ENCODE peak calls at places on chromosome 11, in six cellular contexts. N is AG04450, Q is epithelial cell of esophagus, H is fibroblast of villous mesenchyme, G is tibial artery, F is MM.1S. O is an unnamed sample.

GRCh38 chr11:94870422-94870821 is 102.3 kb downstream of the AMOTL1 start:
- DNase-seq in F (no peak), G (no peak), Q (no peak), H (no peak), N (no peak), O (no peak)

GRCh38 chr11:32935462-32936029 is 42.9 kb downstream of the QSER1 start:
- DNase-seq in N (no peak), F (no peak), Q (no peak), G (no peak), H (no peak), O (no peak)

GRCh38 chr11:102530558-102530957 is at the start of gene MMP7:
- DNase-seq in H (peak; percentile 72), F (no peak), G (no peak), Q (peak; percentile 56), N (peak; percentile 4), O (no peak)

GRCh38 chr11:22079133-22079847 is 113.6 kb upstream of the ANO5 start:
- DNase-seq in H (no peak), F (no peak), N (no peak), G (no peak), Q (peak; percentile 2), O (no peak)

GRCh38 chr11:65112551-65113360 is 1.1 kb downstream of the TM7SF2 start:
- DNase-seq in G (no peak), N (no peak), F (peak; percentile 59), H (peak; percentile 43), Q (peak; percentile 55), O (no peak)

GRCh38 chr11:36512016-36512415 is 1.9 kb upstream of the TRAF6 start:
- DNase-seq in N (no peak), Q (peak; percentile 48), H (no peak), F (no peak), G (no peak), O (no peak)

GRCh38 chr11:27820249-27820648 is 120.0 kb upstream of the BDNF start:
- DNase-seq in G (no peak), N (peak; percentile 4), H (no peak), Q (no peak), F (no peak), O (no peak)

GRCh38 chr11:128891912-128892398 is 799 bp downstream of the KCNJ5 start:
- DNase-seq in F (no peak), H (peak; percentile 30), N (no peak), G (no peak), Q (no peak), O (no peak)

GRCh38 chr11:118623291-118623655 is 15.9 kb downstream of the PHLDB1 start:
- DNase-seq in G (no peak), Q (peak; percentile 95), N (no peak), H (peak; percentile 48), F (no peak), O (no peak)

GRCh38 chr11:66619080-66619554 is 2.7 kb downstream of the RBM14 start:
- DNase-seq in H (peak; percentile 93), Q (peak; percentile 94), G (no peak), N (no peak), F (peak; percentile 61), O (no peak)
- H3K4me3 ChIP-seq in H (peak overlapping the region; percentile 81), Q (peak overlapping the region; percentile 90), G (peak overlapping the region; percentile 88), N (peak overlapping the region; percentile 95), F (peak overlapping the region; percentile 100), O (peak overlapping the region; percentile 88)

GRCh38 chr11:18419040-18419439 is 6.9 kb downstream of the LDHC start:
- DNase-seq in F (no peak), N (no peak), G (no peak), H (no peak), Q (no peak), O (no peak)

GRCh38 chr11:18420067-18420466 is 7.9 kb downstream of the LDHC start:
- DNase-seq in G (no peak), H (no peak), Q (no peak), F (no peak), N (no peak), O (no peak)

DNA sequence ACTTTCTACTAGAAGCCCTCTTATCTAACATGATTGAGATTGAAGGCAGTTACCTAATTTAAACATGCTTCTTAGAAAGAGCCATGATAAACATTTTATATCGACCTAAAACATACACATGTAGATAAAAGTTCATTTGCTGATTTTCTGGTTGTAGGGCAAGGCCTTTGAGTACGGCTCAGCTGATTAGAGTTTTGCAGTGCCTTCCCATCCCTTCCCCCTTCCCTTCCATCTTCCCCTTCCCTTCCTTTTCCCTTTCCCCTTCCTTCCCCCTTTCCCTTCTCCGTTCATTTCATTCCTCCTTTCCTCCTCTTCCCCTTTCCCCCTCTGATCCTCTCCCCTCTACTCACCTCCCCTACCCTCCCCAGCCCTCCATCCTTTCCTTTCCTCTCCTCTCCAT is 4.3 kb downstream of the LDHC start:
- DNase-seq in H (no peak), N (no peak), Q (no peak), F (no peak), G (no peak), O (no peak)
- TF ChIP-seq CTCF in H (no peak), N (no peak), Q (no peak), F (no peak), G (no peak), O (no peak)

GRCh38 chr11:1851437-1852180 is 1.3 kb upstream of the LSP1 start:
- DNase-seq in F (no peak), N (no peak), H (no peak), Q (no peak), G (no peak), O (no peak)
- H3K4me3 ChIP-seq in F (no peak overlapping the region), N (no peak overlapping the region), H (no peak overlapping the region), Q (no peak overlapping the region), G (no peak overlapping the region), O (no peak overlapping the region)

GRCh38 chr11:133081730-133082452 is 450.4 kb downstream of the OPCML start:
- DNase-seq in N (no peak), G (no peak), F (no peak), Q (no peak), H (no peak), O (no peak)

GRCh38 chr11:133078012-133078411 is 454.3 kb downstream of the OPCML start:
- DNase-seq in G (no peak), Q (no peak), F (no peak), H (no peak), N (no peak), O (no peak)

GRCh38 chr11:133081020-133081419 is 451.3 kb downstream of the OPCML start:
- DNase-seq in Q (no peak), H (no peak), N (no peak), F (no peak), G (no peak), O (no peak)

GRCh38 chr11:133075351-133075750 is 456.9 kb downstream of the OPCML start:
- DNase-seq in H (no peak), N (no peak), G (no peak), Q (no peak), F (no peak), O (no peak)

GRCh38 chr11:133078591-133079179 is 453.6 kb downstream of the OPCML start:
- DNase-seq in G (no peak), F (peak; percentile 61), H (peak; percentile 9), Q (peak; percentile 48), N (no peak), O (no peak)
- TF ChIP-seq CTCF in G (peak; percentile 19), F (peak; percentile 69), H (peak; percentile 51), Q (peak; percentile 80), N (peak; percentile 69), O (peak; percentile 79)

DNA sequence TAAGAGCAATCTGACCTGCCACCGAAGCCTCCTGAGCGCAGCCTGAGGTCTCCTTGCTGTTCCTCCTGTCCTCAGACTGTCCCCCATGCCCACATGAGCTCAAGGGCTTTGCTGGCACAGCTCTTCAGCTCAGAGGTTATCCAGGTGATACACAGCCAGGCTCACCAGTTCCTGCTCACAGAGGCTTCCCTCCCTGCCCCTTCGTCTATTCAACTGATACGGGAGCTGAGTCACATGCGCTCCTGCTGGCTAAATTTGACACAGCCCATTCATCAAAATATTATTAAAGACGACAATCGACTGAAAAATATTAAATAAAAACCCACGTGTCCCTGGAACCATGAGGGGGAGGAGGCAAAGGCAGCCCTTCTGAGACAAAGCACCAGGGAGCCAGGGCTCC is 40.7 kb downstream of the DUSP8 start:
- DNase-seq in F (no peak), H (no peak), G (no peak), Q (peak; percentile 71), N (no peak), O (no peak)
- H3K4me3 ChIP-seq in F (no peak overlapping the region), H (no peak overlapping the region), G (peak overlapping the region; percentile 5), Q (no peak overlapping the region), N (no peak overlapping the region), O (no peak overlapping the region)

GRCh38 chr11:84390441-84391078 is 1104.4 kb upstream of the CCDC90B start:
- DNase-seq in Q (peak; percentile 34), G (no peak), F (no peak), N (no peak), H (no peak), O (no peak)
- TF ChIP-seq CTCF in Q (no peak), G (no peak), F (no peak), N (no peak), H (no peak), O (peak; percentile 12)

DNA sequence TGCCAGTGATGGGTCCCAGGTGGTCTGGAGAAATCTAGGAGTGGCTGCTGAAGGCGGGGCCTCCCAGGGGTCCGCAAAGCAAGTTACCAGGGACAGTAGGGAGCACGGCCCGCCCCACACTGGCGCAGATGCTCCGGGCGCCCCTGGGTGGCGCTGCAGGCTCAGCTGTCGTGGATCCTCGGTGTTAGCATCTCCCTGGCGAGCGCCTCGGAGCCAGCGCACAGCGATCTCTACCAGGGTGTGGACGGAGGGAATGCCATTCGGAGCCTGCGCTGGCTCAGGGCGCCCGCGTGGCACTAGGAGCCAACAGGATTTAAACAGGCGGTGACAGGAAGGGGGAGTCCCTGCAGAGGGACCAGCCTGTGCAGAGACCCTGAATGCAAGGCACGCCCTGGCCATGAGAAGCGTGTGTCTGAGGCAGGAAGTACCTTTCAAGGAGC is 20.2 kb downstream of the FADS3 start:
- DNase-seq in H (peak; percentile 75), G (peak; percentile 82), N (peak; percentile 36), F (peak; percentile 45), Q (peak; percentile 84), O (peak; percentile 43)
- H3K4me3 ChIP-seq in H (peak overlapping the region; percentile 30), G (no peak overlapping the region), N (peak overlapping the region; percentile 43), F (no peak overlapping the region), Q (no peak overlapping the region), O (peak overlapping the region; percentile 8)

GRCh38 chr11:15153231-15153630 is 38.5 kb downstream of the INSC start:
- DNase-seq in Q (no peak), H (no peak), G (no peak), F (no peak), N (no peak), O (no peak)

GRCh38 chr11:15159085-15159484 is 44.4 kb downstream of the INSC start:
- DNase-seq in G (no peak), Q (peak; percentile 77), N (no peak), H (peak; percentile 37), F (peak; percentile 33), O (no peak)

GRCh38 chr11:15158351-15159015 is 43.8 kb downstream of the INSC start:
- DNase-seq in N (peak; percentile 58), F (no peak), Q (peak; percentile 70), G (no peak), H (peak; percentile 87), O (no peak)

GRCh38 chr11:15157738-15158137 is 43.0 kb downstream of the INSC start:
- DNase-seq in N (no peak), H (no peak), F (no peak), Q (no peak), G (no peak), O (no peak)

GRCh38 chr11:15157181-15157580 is 42.5 kb downstream of the INSC start:
- DNase-seq in Q (peak; percentile 94), G (no peak), F (no peak), N (no peak), H (peak; percentile 78), O (peak; percentile 78)
- TF ChIP-seq CTCF in Q (no peak), G (no peak), F (no peak), N (no peak), H (no peak), O (no peak)

GRCh38 chr11:104028476-104028875 is 8.0 kb upstream of the DDI1 start:
- DNase-seq in H (peak; percentile 56), Q (no peak), F (no peak), G (no peak), N (no peak), O (no peak)
- H3K4me3 ChIP-seq in H (no peak overlapping the region), Q (no peak overlapping the region), F (no peak overlapping the region), G (no peak overlapping the region), N (no peak overlapping the region), O (no peak overlapping the region)